ENCODE peak calls at places on chromosome 1, in six cellular contexts. F, U, X, A, Z and W are unnamed samples.

GRCh38 chr1:182035097-182035770 is 26.3 kb downstream of the ZNF648 start:
- DNase-seq in F (no peak), U (no peak), X (no peak), A (no peak), Z (no peak), W (no peak)

GRCh38 chr1:31243451-31244286 is 4.0 kb upstream of the NKAIN1 start:
- DNase-seq in F (no peak), U (no peak), X (no peak), A (no peak), Z (no peak), W (no peak)

GRCh38 chr1:161047436-161048420 is 2.0 kb upstream of the USF1 start:
- DNase-seq in F (no peak), U (no peak), X (no peak), A (no peak), Z (no peak), W (no peak)

GRCh38 chr1:55869050-55869449 is 653.9 kb upstream of the USP24 start:
- DNase-seq in F (no peak), U (no peak), X (no peak), A (no peak), Z (no peak), W (no peak)

GRCh38 chr1:42971848-42972291 is 13.2 kb upstream of the SLC2A1 start:
- DNase-seq in F (no peak), U (no peak), X (no peak), A (no peak), Z (no peak), W (no peak)

GRCh38 chr1:1291023-1291528 is 10.8 kb downstream of the SCNN1D start:
- DNase-seq in F (peak), U (no peak), X (no peak), A (no peak), Z (no peak), W (no peak)

GRCh38 chr1:14254184-14254583 is 344.3 kb upstream of the KAZN start:
- DNase-seq in F (no peak), U (no peak), X (no peak), A (peak), Z (no peak), W (no peak)

GRCh38 chr1:188166654-188167053 is 1337.9 kb downstream of the PLA2G4A start:
- DNase-seq in F (no peak), U (no peak), X (no peak), A (no peak), Z (no peak), W (no peak)

GRCh38 chr1:226872455-226872854 is 2.0 kb downstream of the PSEN2 start:
- DNase-seq in F (no peak), U (no peak), X (peak), A (no peak), Z (no peak), W (no peak)

GRCh38 chr1:116424438-116424837 is 51.4 kb downstream of the ATP1A1 start:
- DNase-seq in F (no peak), U (no peak), X (no peak), A (no peak), Z (no peak), W (no peak)

GRCh38 chr1:14572861-14573260 is 25.6 kb upstream of the KAZN start:
- DNase-seq in F (no peak), U (no peak), X (no peak), A (no peak), Z (no peak), W (no peak)

GRCh38 chr1:210185063-210185462 is 47.5 kb upstream of the SERTAD4 start:
- DNase-seq in F (no peak), U (no peak), X (no peak), A (no peak), Z (no peak), W (no peak)

GRCh38 chr1:214281902-214282695 is 1.1 kb downstream of the SMYD2 start:
- DNase-seq in F (peak), U (no peak), X (peak), A (no peak), Z (no peak), W (no peak)

GRCh38 chr1:27868556-27868931 is 3.8 kb upstream of the THEMIS2 start:
- DNase-seq in F (no peak), U (no peak), X (no peak), A (no peak), Z (no peak), W (no peak)

GRCh38 chr1:56966698-56966999 is 834 bp upstream of the C8B start:
- DNase-seq in F (no peak), U (no peak), X (no peak), A (no peak), Z (no peak), W (no peak)

GRCh38 chr1:56965916-56966697 is at the start of gene C8B:
- DNase-seq in F (no peak), U (no peak), X (peak), A (no peak), Z (no peak), W (no peak)

GRCh38 chr1:56963667-56964066 is 2.1 kb downstream of the C8B start:
- DNase-seq in F (no peak), U (no peak), X (no peak), A (no peak), Z (no peak), W (no peak)

GRCh38 chr1:56965191-56965590 is 624 bp downstream of the C8B start:
- DNase-seq in F (no peak), U (no peak), X (no peak), A (no peak), Z (no peak), W (no peak)

GRCh38 chr1:56964349-56964748 is 1.5 kb downstream of the C8B start:
- DNase-seq in F (no peak), U (no peak), X (no peak), A (no peak), Z (no peak), W (no peak)
- TF ChIP-seq POLR2A in F (no peak), U (no peak), X (no peak), A (no peak), Z (no peak), W (no peak)

GRCh38 chr1:77642941-77643340 is 39.5 kb downstream of the ZZZ3 start:
- DNase-seq in F (no peak), U (no peak), X (no peak), A (no peak), Z (no peak), W (no peak)

GRCh38 chr1:77643456-77643855 is 39.0 kb downstream of the ZZZ3 start:
- DNase-seq in F (no peak), U (no peak), X (no peak), A (no peak), Z (no peak), W (no peak)

GRCh38 chr1:77639557-77640069 is 42.8 kb downstream of the ZZZ3 start:
- DNase-seq in F (no peak), U (no peak), X (no peak), A (no peak), Z (no peak), W (no peak)

GRCh38 chr1:77639056-77639455 is 43.4 kb downstream of the ZZZ3 start:
- DNase-seq in F (no peak), U (no peak), X (no peak), A (no peak), Z (no peak), W (no peak)

DNA sequence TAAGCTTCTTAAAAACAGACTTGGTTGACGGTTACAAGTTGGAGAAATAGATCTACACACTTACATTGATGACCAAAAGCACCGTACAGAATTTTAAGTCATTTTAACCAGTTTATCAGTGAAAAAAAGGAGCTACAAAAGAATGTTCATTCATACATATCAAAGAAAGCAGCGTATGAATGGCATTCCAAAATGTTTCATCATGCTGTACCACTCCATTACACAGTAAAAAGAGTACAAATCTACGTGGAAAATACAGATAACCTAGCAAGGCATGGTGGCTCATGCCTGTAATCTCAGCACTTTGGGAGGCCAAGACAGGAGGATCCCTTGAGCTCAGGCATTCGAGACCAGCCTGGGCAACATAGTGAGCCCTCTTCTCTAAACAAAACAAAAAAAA is 40.3 kb downstream of the ZZZ3 start:
- DNase-seq in F (no peak), U (no peak), X (no peak), A (no peak), Z (no peak), W (no peak)
- TF ChIP-seq POLR2AphosphoS5 in F (no peak), U (no peak), X (no peak), A (no peak), Z (no peak), W (no peak)

DNA sequence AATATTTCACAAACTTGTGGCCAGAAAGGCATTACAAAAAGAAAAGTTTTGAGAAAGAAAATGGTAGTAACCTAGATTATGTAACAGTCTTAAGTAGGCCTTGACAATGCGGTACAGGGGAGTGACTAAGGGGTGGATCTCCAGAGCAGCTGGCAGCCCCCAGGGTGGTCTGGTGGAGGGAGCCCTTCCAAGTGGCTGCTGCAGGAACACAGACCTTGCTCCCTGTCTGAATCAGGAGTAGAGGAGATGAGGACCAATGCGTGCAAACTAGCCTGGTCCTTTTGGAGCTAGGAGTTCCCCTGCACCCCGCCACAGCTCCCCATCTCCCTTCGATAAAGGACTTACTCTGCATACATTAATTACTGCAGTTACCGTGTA is 189.0 kb downstream of the NFIA start:
- DNase-seq in F (peak), U (no peak), X (no peak), A (no peak), Z (no peak), W (no peak)
- TF ChIP-seq TAF1 in F (no peak), U (no peak), X (no peak), A (no peak), Z (no peak), W (no peak)

DNA sequence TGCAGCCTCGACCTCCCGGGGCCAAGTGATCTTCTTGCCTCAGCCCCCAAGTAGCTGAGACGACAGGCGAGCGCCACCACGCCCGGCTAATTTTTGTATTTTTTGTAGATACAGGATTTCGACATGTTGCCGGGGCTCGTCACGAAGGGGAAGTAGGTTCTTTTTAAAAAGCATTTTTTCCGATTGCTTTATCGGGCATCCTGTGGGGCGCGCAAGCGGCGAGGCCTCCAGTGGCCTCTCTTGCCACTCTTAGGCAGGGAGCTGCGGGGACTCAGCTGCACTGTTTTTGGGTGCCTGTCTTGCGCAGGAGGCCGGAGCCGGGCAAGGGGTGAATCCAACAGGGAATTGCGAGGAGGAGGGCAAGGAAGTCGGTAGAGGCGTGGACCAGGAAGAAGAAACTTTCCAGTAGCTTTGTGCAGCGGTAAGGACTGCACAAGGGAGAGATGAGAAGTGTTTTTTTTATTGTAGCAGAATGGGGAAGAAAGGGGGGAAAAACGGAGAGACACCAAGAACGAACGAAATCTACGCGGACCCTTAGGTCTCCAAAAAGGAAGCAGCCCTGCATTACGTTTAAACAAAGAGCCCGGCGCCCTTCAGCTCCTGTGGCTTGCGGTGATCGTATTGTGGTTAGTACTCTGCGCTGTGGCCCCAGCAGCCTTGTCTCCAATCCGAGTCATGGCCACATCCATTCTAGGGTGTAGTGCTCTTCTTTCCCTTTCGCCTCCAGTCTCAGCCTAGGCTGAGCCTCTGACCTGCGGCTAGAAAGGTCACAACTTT is 164.8 kb downstream of the PPIAL4G start:
- DNase-seq in F (no peak), U (peak), X (no peak), A (peak), Z (no peak), W (no peak)
- TF ChIP-seq POLR2A in F (no peak), U (no peak), X (no peak), A (no peak), Z (peak), W (no peak)

GRCh38 chr1:176379626-176380339 is 83.2 kb upstream of the PAPPA2 start:
- DNase-seq in F (no peak), U (no peak), X (no peak), A (no peak), Z (no peak), W (no peak)
- TF ChIP-seq POLR2AphosphoS5 in F (no peak), U (no peak), X (no peak), A (no peak), Z (no peak), W (no peak)

DNA sequence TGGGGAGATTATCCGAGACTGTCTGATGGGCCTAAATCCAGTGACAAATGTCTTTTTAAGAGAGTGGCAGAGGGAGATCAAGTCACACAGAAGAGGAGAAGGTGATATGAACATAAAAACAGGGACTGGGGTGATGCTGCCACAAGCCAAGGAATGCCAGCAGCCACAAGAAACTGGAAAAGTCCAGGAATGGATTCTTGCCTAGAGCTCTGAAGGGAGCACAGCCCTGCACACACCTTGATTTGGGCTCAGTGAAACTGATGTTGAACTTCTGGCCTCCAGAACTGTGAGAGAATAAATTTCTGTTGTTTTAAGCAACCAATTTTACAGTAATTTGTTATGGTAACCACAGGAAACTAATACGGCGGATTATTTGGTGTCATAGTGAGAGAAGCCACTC is 19.5 kb downstream of the CITED4 start:
- DNase-seq in F (no peak), U (no peak), X (no peak), A (no peak), Z (no peak), W (no peak)
- TF ChIP-seq TAF1 in F (no peak), U (no peak), X (no peak), A (no peak), Z (no peak), W (no peak)